ENCODE peak calls at places on chromosomes 6 and 20, in eight cellular contexts. N is non-pigmented ciliary epithelial cell; D is activated CD4-positive, CD25-positive, alpha-beta regulatory T cell; Q is HEK293T; P is activated naive CD4-positive, alpha-beta T cell treated with anti-CD3 and anti-CD28 coated beads, Interleukin-2, amount 50 U/mL, for 16 hours; A is pons; J is AG20443; H is GDM1. E is an unnamed sample.

GRCh38 chr6:32095338-32096086 is 13.6 kb downstream of the TNXB start:
- DNase-seq in N (no peak), D (no peak), Q (no peak), P (no peak), A (no peak), J (no peak), H (no peak), E (no peak)

GRCh38 chr20:60395993-60396392 is 437.8 kb downstream of the CDH26 start:
- DNase-seq in N (no peak), D (no peak), Q (no peak), P (no peak), A (no peak), J (no peak), H (no peak), E (no peak)

GRCh38 chr20:21156266-21156665 is 30.4 kb downstream of the KIZ start:
- DNase-seq in N (peak), D (no peak), Q (no peak), P (no peak), A (no peak), J (peak), H (no peak), E (no peak)

GRCh38 chr20:32333181-32333987 is 24.7 kb upstream of the ASXL1 start:
- DNase-seq in N (no peak), D (peak), Q (no peak), P (no peak), A (no peak), J (no peak), H (no peak), E (no peak)

GRCh38 chr20:20487811-20488210 is 119.9 kb downstream of the INSM1 start:
- DNase-seq in N (no peak), D (no peak), Q (no peak), P (no peak), A (no peak), J (no peak), H (no peak), E (no peak)

GRCh38 chr6:43804550-43805223 is 34.7 kb downstream of the VEGFA start:
- DNase-seq in N (no peak), D (no peak), Q (no peak), P (no peak), A (no peak), J (no peak), H (no peak), E (no peak)

GRCh38 chr6:1613631-1614447 is 4.1 kb downstream of the FOXC1 start:
- DNase-seq in N (no peak), D (no peak), Q (no peak), P (no peak), A (no peak), J (peak), H (no peak), E (no peak)

GRCh38 chr6:69784595-69785377 is 12.0 kb downstream of the LMBRD1 start:
- DNase-seq in N (no peak), D (no peak), Q (no peak), P (no peak), A (no peak), J (no peak), H (no peak), E (no peak)

GRCh38 chr6:148272084-148272483 is 70.6 kb upstream of the SASH1 start:
- DNase-seq in N (peak), D (no peak), Q (no peak), P (no peak), A (no peak), J (peak), H (no peak), E (no peak)

GRCh38 chr20:34472246-34472925 is 43.8 kb upstream of the DYNLRB1 start:
- DNase-seq in N (no peak), D (no peak), Q (peak), P (no peak), A (peak), J (peak), H (no peak), E (no peak)

GRCh38 chr6:105974981-105975380 is 111.2 kb upstream of the PRDM1 start:
- DNase-seq in N (no peak), D (no peak), Q (no peak), P (no peak), A (no peak), J (peak), H (no peak), E (no peak)

GRCh38 chr6:32060966-32061655 is 22.9 kb downstream of the CYP21A2 start:
- DNase-seq in N (no peak), D (no peak), Q (no peak), P (no peak), A (no peak), J (no peak), H (no peak), E (no peak)

GRCh38 chr6:127279815-127280214 is 13.2 kb downstream of the RNF146 start:
- DNase-seq in N (no peak), D (no peak), Q (no peak), P (no peak), A (no peak), J (no peak), H (no peak), E (no peak)

E was measured in SIG-M5.